ENCODE peak calls at places on chromosomes 6 and 20, in four cellular contexts. N is OCI-LY7, M is body of pancreas, W is B cell. R is an unnamed sample.
A peak's percentile ranks its signal among the peaks of the same experiment; 100 is the strongest.

GRCh38 chr6:81875776-81876293 is 123.4 kb upstream of the TENT5A start:
- DNase-seq in N (no peak), M (no peak), W (no peak), R (no peak)

GRCh38 chr6:79544939-79545450 is 7.8 kb upstream of the LCA5 start:
- DNase-seq in N (peak; percentile 39), M (peak; percentile 45), W (no peak), R (peak; percentile 2)

GRCh38 chr20:11403711-11404110 is 514.0 kb upstream of the BTBD3 start:
- DNase-seq in N (no peak), M (no peak), W (no peak), R (no peak)

GRCh38 chr6:137510923-137511322 is 16.7 kb upstream of the OLIG3 start:
- DNase-seq in N (no peak), M (no peak), W (no peak), R (no peak)

GRCh38 chr6:139028242-139028657 is 295 bp upstream of the ABRACL start:
- DNase-seq in N (no peak), M (no peak), W (no peak), R (no peak)

GRCh38 chr20:24991897-24992419 is 593 bp downstream of the APMAP start:
- DNase-seq in N (peak; percentile 18), M (no peak), W (no peak), R (peak; percentile 31)

GRCh38 chr6:30542915-30543314 is 13.4 kb downstream of the GNL1 start:
- DNase-seq in N (no peak), M (no peak), W (no peak), R (no peak)

GRCh38 chr6:68777956-68778355 is 142.9 kb downstream of the ADGRB3 start:
- DNase-seq in N (no peak), M (no peak), W (no peak), R (no peak)

GRCh38 chr6:148462203-148462602 is 119.6 kb downstream of the SASH1 start:
- DNase-seq in N (no peak), M (no peak), W (no peak), R (no peak)

GRCh38 chr20:31746068-31746878 is 7.2 kb downstream of the TPX2 start:
- DNase-seq in N (no peak), M (no peak), W (no peak), R (no peak)

GRCh38 chr20:41631826-41632225 is 13.6 kb upstream of the CHD6 start:
- DNase-seq in N (no peak), M (no peak), W (no peak), R (no peak)

GRCh38 chr20:48736636-48737035 is 91.2 kb downstream of the PREX1 start:
- DNase-seq in N (no peak), M (no peak), W (no peak), R (no peak)

GRCh38 chr20:19015890-19016465 is 196.5 kb upstream of the SLC24A3 start:
- DNase-seq in N (no peak), M (no peak), W (no peak), R (no peak)

GRCh38 chr20:36062799-36063198 is 91.7 kb upstream of the EPB41L1 start:
- DNase-seq in N (no peak), M (no peak), W (no peak), R (no peak)

GRCh38 chr20:11651647-11652046 is 266.0 kb upstream of the BTBD3 start:
- DNase-seq in N (no peak), M (no peak), W (no peak), R (no peak)

GRCh38 chr6:156890627-156891300 is 113.6 kb downstream of the ARID1B start:
- DNase-seq in N (no peak), M (no peak), W (no peak), R (no peak)

GRCh38 chr20:58401123-58401639 is 12.2 kb downstream of the VAPB start:
- DNase-seq in N (no peak), M (no peak), W (no peak), R (no peak)

GRCh38 chr6:110232456-110232855 is 52.2 kb downstream of the CDC40 start:
- DNase-seq in N (no peak), M (no peak), W (no peak), R (no peak)

GRCh38 chr20:32514760-32515159 is 70.4 kb downstream of the NOL4L start:
- DNase-seq in N (no peak), M (peak; percentile 5), W (no peak), R (no peak)

GRCh38 chr20:31816221-31816620 is 2.9 kb upstream of the MYLK2 start:
- DNase-seq in N (no peak), M (no peak), W (no peak), R (no peak)

GRCh38 chr6:34792605-34793500 is 970 bp downstream of the BLTP3A start:
- DNase-seq in N (peak; percentile 67), M (peak; percentile 61), W (no peak), R (peak; percentile 45)

GRCh38 chr6:28900577-28901266 is 23.1 kb downstream of the TRIM27 start:
- DNase-seq in N (peak; percentile 53), M (no peak), W (no peak), R (no peak)

GRCh38 chr6:101741474-101742171 is 348.1 kb downstream of the GRIK2 start:
- DNase-seq in N (no peak), M (peak; percentile 21), W (no peak), R (no peak)

GRCh38 chr6:136435096-136435495 is 115.1 kb downstream of the MAP7 start:
- DNase-seq in N (no peak), M (no peak), W (no peak), R (no peak)

GRCh38 chr6:47363736-47364135 is 54.0 kb upstream of the TNFRSF21 start:
- DNase-seq in N (no peak), M (no peak), W (no peak), R (no peak)

GRCh38 chr6:4805553-4806307 is 29.5 kb downstream of the CDYL start:
- DNase-seq in N (peak; percentile 22), M (peak; percentile 54), W (no peak), R (peak; percentile 35)

GRCh38 chr6:42281570-42281969 is 63.9 kb upstream of the MRPS10 start:
- DNase-seq in N (no peak), M (no peak), W (no peak), R (peak; percentile 63)

GRCh38 chr6:84432616-84433015 is 205.2 kb upstream of the CEP162 start:
- DNase-seq in N (no peak), M (no peak), W (no peak), R (no peak)

GRCh38 chr6:153511896-153512496 is 380.9 kb upstream of the RGS17 start:
- DNase-seq in N (peak; percentile 45), M (no peak), W (no peak), R (no peak)

GRCh38 chr6:84284428-84285033 is 57.1 kb upstream of the CEP162 start:
- DNase-seq in N (no peak), M (no peak), W (no peak), R (no peak)

GRCh38 chr6:134007077-134007476 is 45.3 kb downstream of the SLC2A12 start:
- DNase-seq in N (no peak), M (peak; percentile 86), W (no peak), R (no peak)

GRCh38 chr6:155200012-155200411 is 63.8 kb upstream of the CLDN20 start:
- DNase-seq in N (no peak), M (no peak), W (no peak), R (no peak)

GRCh38 chr20:49276895-49277785 is 717 bp downstream of the ZNFX1 start:
- DNase-seq in N (peak; percentile 31), M (peak; percentile 31), W (no peak), R (peak; percentile 86)

GRCh38 chr6:131787955-131788712 is 19.7 kb upstream of the ENPP1 start:
- DNase-seq in N (no peak), M (peak; percentile 15), W (no peak), R (no peak)

GRCh38 chr6:122308074-122308473 is 91.4 kb upstream of the HSF2 start:
- DNase-seq in N (no peak), M (peak; percentile 46), W (no peak), R (no peak)

GRCh38 chr20:38043512-38044300 is 10.2 kb downstream of the RPRD1B start:
- DNase-seq in N (no peak), M (no peak), W (no peak), R (peak; percentile 35)

GRCh38 chr20:52812231-52812847 is 159.8 kb upstream of the TSHZ2 start:
- DNase-seq in N (peak; percentile 15), M (no peak), W (no peak), R (peak; percentile 2)

GRCh38 chr6:30163090-30163917 is at the start of gene TRIM15:
- DNase-seq in N (no peak), M (no peak), W (no peak), R (peak; percentile 84)

GRCh38 chr6:72974276-72974675 is 251.0 kb downstream of the KHDC1L start:
- DNase-seq in N (no peak), M (no peak), W (no peak), R (no peak)

GRCh38 chr6:20757761-20758160 is 223.5 kb downstream of the CDKAL1 start:
- DNase-seq in N (no peak), M (no peak), W (no peak), R (no peak)
- TF ChIP-seq CTCF in N (no peak), M (no peak), W (no peak), R (no peak)

DNA sequence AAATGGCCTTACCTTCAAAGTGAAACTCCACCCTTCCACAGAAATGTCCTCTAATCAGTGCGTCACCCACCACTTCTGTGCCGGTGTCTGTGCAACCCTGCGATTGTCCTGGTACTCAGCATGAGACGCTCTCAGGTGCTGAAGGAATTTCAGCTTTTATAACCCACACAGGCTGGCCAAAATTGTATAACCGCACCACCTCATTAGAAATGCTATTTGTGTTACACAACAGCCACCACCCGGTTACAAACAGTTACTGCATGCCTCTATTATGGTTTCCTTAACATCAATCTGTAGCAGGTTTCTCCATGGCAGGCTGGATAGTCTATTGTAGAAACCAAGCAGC is 51.5 kb downstream of the SLC23A2 start:
- DNase-seq in N (peak; percentile 60), M (no peak), W (peak; percentile 52), R (peak; percentile 19)
- TF ChIP-seq CTCF in N (peak; percentile 92), M (peak; percentile 59), W (peak; percentile 65), R (peak; percentile 45)

GRCh38 chr6:18997375-18997826 is 610.3 kb downstream of the RNF144B start:
- DNase-seq in N (peak; percentile 57), M (peak; percentile 28), W (no peak), R (no peak)
- TF ChIP-seq CTCF in N (peak; percentile 80), M (peak; percentile 77), W (no peak), R (no peak)

GRCh38 chr6:66558189-66558588 is 851.2 kb upstream of the EYS start:
- DNase-seq in N (peak; percentile 16), M (no peak), W (no peak), R (no peak)
- TF ChIP-seq CTCF in N (peak; percentile 69), M (no peak), W (no peak), R (peak; percentile 26)

DNA sequence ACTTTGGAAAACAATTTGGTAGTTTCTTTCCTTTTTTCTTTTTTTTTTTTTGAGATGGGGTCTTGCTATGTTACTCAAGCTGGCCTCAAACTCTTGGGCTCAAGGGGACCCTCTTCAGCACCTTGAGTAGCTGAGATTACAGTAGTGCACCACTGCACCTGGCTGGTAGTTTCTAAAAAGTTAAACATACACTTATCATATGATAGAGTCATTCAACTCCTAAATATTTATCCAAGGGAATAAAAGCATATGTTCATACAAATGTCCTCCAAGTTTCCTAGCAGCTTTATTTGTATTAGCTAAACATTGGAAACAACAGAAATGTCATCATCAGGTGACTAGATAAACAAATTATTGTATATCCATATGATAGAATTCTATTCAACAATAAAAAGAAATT is 213.9 kb downstream of the LRFN2 start:
- DNase-seq in N (no peak), M (no peak), W (no peak), R (no peak)
- TF ChIP-seq CTCF in N (no peak), M (no peak), W (no peak), R (no peak)

GRCh38 chr6:35852994-35853393 is 47.8 kb downstream of the LHFPL5 start:
- DNase-seq in N (no peak), M (no peak), W (no peak), R (no peak)
- TF ChIP-seq CTCF in N (no peak), M (no peak), W (no peak), R (no peak)